ENCODE peak calls at places on chromosomes 4 and X, in eight cellular contexts. R is astrocyte of the cerebellum, P is colonic mucosa, F is brain microvascular endothelial cell, J is fibroblast of the aortic adventitia, Y is endodermal cell, W is lung, Q is fibroblast of pulmonary artery. M is an unnamed sample.

GRCh38 chr4:18684932-18685331 is 663.4 kb upstream of the LCORL start:
- DNase-seq in R (no peak), P (no peak), F (peak; percentile 27), J (no peak), Y (no peak), W (no peak), Q (no peak), M (no peak)

GRCh38 chrX:3175659-3176438 is 134.6 kb downstream of the ARSF start:
- DNase-seq in R (no peak), P (no peak), F (no peak), J (peak; percentile 45), Y (no peak), W (no peak), Q (peak; percentile 42), M (no peak)

GRCh38 chr4:48778431-48779094 is 1.5 kb downstream of the FRYL start:
- DNase-seq in R (no peak), P (no peak), F (no peak), J (peak; percentile 65), Y (no peak), W (no peak), Q (peak; percentile 63), M (no peak)

GRCh38 chr4:47692691-47693090 is 145.2 kb downstream of the CORIN start:
- DNase-seq in R (no peak), P (no peak), F (no peak), J (no peak), Y (no peak), W (no peak), Q (no peak), M (no peak)

GRCh38 chrX:22340022-22340616 is 67.4 kb downstream of the CBLL2 start:
- DNase-seq in R (no peak), P (no peak), F (no peak), J (no peak), Y (no peak), W (no peak), Q (no peak), M (no peak)

GRCh38 chr4:125303058-125303457 is 11.7 kb upstream of the FAT4 start:
- DNase-seq in R (no peak), P (no peak), F (no peak), J (no peak), Y (no peak), W (no peak), Q (no peak), M (no peak)

GRCh38 chr4:183140911-183141320 is 41.9 kb downstream of the WWC2 start:
- DNase-seq in R (peak; percentile 76), P (no peak), F (peak; percentile 77), J (peak; percentile 71), Y (no peak), W (no peak), Q (peak; percentile 56), M (no peak)

GRCh38 chr4:10096201-10096975 is 20.2 kb downstream of the WDR1 start:
- DNase-seq in R (peak; percentile 86), P (peak; percentile 60), F (peak; percentile 94), J (peak; percentile 94), Y (no peak), W (peak; percentile 64), Q (peak; percentile 91), M (no peak)

GRCh38 chrX:15804563-15804962 is 14.3 kb downstream of the ZRSR2 start:
- DNase-seq in R (no peak), P (no peak), F (no peak), J (no peak), Y (no peak), W (no peak), Q (no peak), M (no peak)

GRCh38 chrX:3504916-3505315 is 158.5 kb upstream of the MXRA5 start:
- DNase-seq in R (no peak), P (no peak), F (no peak), J (no peak), Y (no peak), W (no peak), Q (no peak), M (no peak)

GRCh38 chrX:37711991-37712390 is 26.4 kb downstream of the XK start:
- DNase-seq in R (no peak), P (no peak), F (no peak), J (no peak), Y (no peak), W (no peak), Q (no peak), M (no peak)

GRCh38 chr4:12635629-12636028 is 848.5 kb downstream of the RAB28 start:
- DNase-seq in R (no peak), P (no peak), F (no peak), J (no peak), Y (no peak), W (no peak), Q (no peak), M (no peak)

GRCh38 chr4:70747874-70748273 is 26.1 kb downstream of the RUFY3 start:
- DNase-seq in R (no peak), P (no peak), F (peak; percentile 49), J (peak; percentile 69), Y (no peak), W (no peak), Q (peak; percentile 42), M (no peak)

GRCh38 chrX:135974279-135974856 is 580 bp upstream of the MMGT1 start:
- DNase-seq in R (peak; percentile 24), P (peak; percentile 72), F (no peak), J (peak; percentile 60), Y (peak; percentile 89), W (peak; percentile 66), Q (peak; percentile 73), M (no peak)

GRCh38 chr4:34791224-34791623 is 1453.1 kb downstream of the ARAP2 start:
- DNase-seq in R (no peak), P (no peak), F (no peak), J (no peak), Y (no peak), W (no peak), Q (no peak), M (no peak)
- H3K4me3 ChIP-seq in R (no peak overlapping the region), P (no peak overlapping the region), F (no peak overlapping the region), J (no peak overlapping the region), Y (no peak overlapping the region), W (no peak overlapping the region), Q (no peak overlapping the region), M (no peak overlapping the region)

GRCh38 chrX:41116948-41117347 is 31.7 kb downstream of the USP9X start:
- DNase-seq in R (no peak), P (no peak), F (no peak), J (peak; percentile 4), Y (no peak), W (no peak), Q (no peak), M (no peak)
- H3K4me3 ChIP-seq in R (no peak overlapping the region), P (no peak overlapping the region), F (no peak overlapping the region), J (peak overlapping the region; percentile 9), Y (no peak overlapping the region), W (no peak overlapping the region), Q (no peak overlapping the region), M (no peak overlapping the region)

DNA sequence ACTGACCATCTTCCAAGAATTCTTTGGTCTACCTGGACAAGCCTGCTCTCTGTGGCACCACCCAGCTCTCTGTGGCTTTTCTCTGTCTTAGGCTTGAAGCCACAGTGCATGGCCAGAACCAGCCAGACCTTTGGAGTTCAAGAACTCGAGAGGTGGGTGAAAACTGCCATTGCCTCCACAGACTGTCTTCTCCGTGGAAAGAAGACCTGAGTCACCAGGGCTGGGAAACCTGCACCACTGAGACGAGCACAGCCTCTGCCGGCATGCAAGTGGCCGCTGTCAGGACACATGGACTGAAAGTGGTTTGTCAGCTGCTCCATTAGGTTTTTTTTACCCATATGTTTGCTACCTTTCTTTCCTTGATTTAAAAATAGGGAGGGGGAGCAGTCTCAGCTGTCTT is 74.5 kb downstream of the MGST2 start:
- DNase-seq in R (no peak), P (no peak), F (no peak), J (no peak), Y (peak; percentile 42), W (no peak), Q (no peak), M (no peak)
- H3K4me3 ChIP-seq in R (no peak overlapping the region), P (no peak overlapping the region), F (peak overlapping the region; percentile 6), J (no peak overlapping the region), Y (no peak overlapping the region), W (no peak overlapping the region), Q (peak overlapping the region; percentile 15), M (no peak overlapping the region)

DNA sequence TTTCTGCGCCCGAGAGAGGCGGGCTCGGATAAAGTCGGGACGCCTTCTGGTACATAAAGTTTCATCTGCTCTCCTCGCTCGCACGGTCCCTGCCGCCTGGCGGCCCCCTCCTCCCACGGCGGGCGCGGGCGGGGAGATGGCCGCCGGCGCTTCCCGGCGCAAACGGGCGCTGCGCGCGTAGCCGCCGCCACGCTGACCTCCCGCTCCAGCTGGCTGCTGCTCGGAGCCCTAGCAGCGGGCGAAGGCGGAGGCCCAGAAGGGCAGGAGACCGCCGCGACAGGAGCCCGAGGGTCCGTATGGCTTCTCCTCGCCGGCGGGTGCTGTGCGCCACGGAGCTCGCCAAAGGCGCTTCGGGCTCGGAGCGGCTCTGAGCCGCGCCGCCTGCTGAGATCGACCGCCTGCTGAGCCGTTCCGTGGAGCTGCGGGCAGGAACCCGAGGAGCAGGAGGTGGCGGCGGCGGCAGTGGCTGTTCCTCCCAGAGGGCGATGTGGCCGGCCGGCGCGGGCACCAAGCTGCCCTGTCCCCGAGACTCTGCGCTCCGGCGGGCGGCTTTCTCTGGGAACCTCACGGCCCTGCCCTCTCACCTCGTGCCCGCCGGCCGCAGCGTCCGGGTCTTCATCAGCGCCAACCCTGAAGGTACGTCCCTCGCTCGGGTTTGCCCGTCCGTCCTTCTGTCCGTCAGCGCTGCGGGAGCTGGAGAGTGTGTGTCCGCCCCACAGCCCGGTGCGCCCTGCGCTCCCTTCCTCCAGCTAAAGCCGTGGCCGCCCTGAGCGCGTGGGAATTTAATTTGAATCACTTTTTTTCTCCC is at the start of gene NWD2:
- DNase-seq in R (no peak), P (peak; percentile 18), F (no peak), J (no peak), Y (peak; percentile 82), W (no peak), Q (peak; percentile 10), M (no peak)
- H3K4me3 ChIP-seq in R (no peak within 1 kb of the TSS), P (peak within 1 kb of the TSS; percentile 10), F (no peak within 1 kb of the TSS), J (no peak within 1 kb of the TSS), Y (peak within 1 kb of the TSS; percentile 77), W (no peak within 1 kb of the TSS), Q (no peak within 1 kb of the TSS), M (no peak within 1 kb of the TSS)

DNA sequence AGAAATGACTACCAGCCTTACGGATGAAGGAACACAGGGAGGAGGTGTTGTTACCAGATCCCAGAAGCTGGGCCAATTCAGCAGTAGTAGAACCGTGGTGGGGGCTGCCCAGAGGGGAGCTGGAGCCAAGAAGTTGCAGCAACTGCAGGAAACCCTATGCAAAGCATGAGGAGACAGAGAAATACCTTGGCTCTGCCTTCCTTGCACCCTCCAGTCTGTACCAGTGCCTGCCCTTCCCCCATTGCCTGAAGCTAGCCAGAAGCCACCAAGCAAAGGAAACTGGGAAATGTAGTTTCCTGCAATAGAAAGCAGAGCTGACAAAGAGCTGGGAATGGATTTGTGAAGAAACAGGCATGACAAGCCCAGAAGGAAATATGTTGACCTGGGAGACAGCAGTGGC is 108.7 kb upstream of the FUNDC1 start:
- DNase-seq in R (no peak), P (no peak), F (no peak), J (no peak), Y (peak; percentile 58), W (no peak), Q (peak; percentile 39), M (no peak)
- H3K4me3 ChIP-seq in R (no peak overlapping the region), P (no peak overlapping the region), F (no peak overlapping the region), J (no peak overlapping the region), Y (no peak overlapping the region), W (no peak overlapping the region), Q (no peak overlapping the region), M (no peak overlapping the region)

M was measured in epithelial cell of proximal tubule.